ENCODE peak calls at places on chromosome 1, in ten cellular contexts. C is lower leg skin; Q is AG04450; W is cardiac fibroblast; I is CD8-positive, alpha-beta T cell; M is ovary; S is fibroblast of lung; K is AG10803; D is fibroblast of mammary gland; O is astrocyte of the spinal cord. F is an unnamed sample.
A peak's percentile ranks its signal among the peaks of the same experiment; 100 is the strongest.

GRCh38 chr1:65114312-65114711 is 33.7 kb upstream of the AK4 start:
- DNase-seq in M (peak; percentile 25), O (peak; percentile 2), S (no peak), D (no peak), K (no peak), I (no peak), W (peak; percentile 60), C (no peak), Q (no peak), F (no peak)

GRCh38 chr1:17665950-17666720 is 89.0 kb upstream of the ACTL8 start:
- DNase-seq in O (no peak), I (no peak), M (no peak), W (no peak), C (no peak), S (no peak), D (peak; percentile 44), K (no peak), Q (no peak), F (no peak)

GRCh38 chr1:26019641-26020315 is 1.8 kb upstream of the EXTL1 start:
- DNase-seq in S (no peak), K (peak; percentile 76), D (no peak), I (no peak), O (peak; percentile 30), Q (no peak), W (no peak), C (no peak), M (no peak), F (no peak)

GRCh38 chr1:36838866-36839265 is 195.4 kb downstream of the GRIK3 start:
- DNase-seq in Q (no peak), M (no peak), S (no peak), W (no peak), C (no peak), I (no peak), K (no peak), D (no peak), O (no peak), F (no peak)

GRCh38 chr1:43007377-43008105 is 48.9 kb upstream of the SLC2A1 start:
- DNase-seq in O (no peak), C (peak; percentile 88), I (no peak), M (no peak), W (no peak), D (no peak), K (no peak), S (no peak), Q (no peak), F (no peak)

GRCh38 chr1:222095606-222096475 is 354.0 kb upstream of the DUSP10 start:
- DNase-seq in C (peak; percentile 85), W (no peak), O (no peak), M (peak; percentile 19), I (peak; percentile 54), D (peak; percentile 21), Q (no peak), K (no peak), S (no peak), F (no peak)

GRCh38 chr1:40067023-40067422 is 26.5 kb downstream of the CAP1 start:
- DNase-seq in D (no peak), I (no peak), K (peak; percentile 20), S (no peak), O (no peak), M (no peak), C (no peak), Q (no peak), W (no peak), F (no peak)

GRCh38 chr1:46532498-46533178 is 18.8 kb downstream of the KNCN start:
- DNase-seq in O (peak; percentile 32), Q (no peak), M (peak; percentile 74), K (peak; percentile 54), I (peak; percentile 65), W (peak; percentile 65), C (no peak), D (peak; percentile 37), S (peak; percentile 47), F (no peak)

GRCh38 chr1:116769561-116769977 is 15.3 kb downstream of the CD2 start:
- DNase-seq in Q (no peak), M (no peak), I (peak; percentile 89), O (peak; percentile 67), S (no peak), W (peak; percentile 32), C (no peak), K (peak; percentile 42), D (peak; percentile 48), F (no peak)

GRCh38 chr1:112396668-112397025 is 633 bp downstream of the CTTNBP2NL start:
- DNase-seq in D (no peak), M (no peak), I (no peak), W (peak; percentile 27), Q (no peak), S (peak; percentile 33), O (peak; percentile 41), C (no peak), K (peak; percentile 17), F (no peak)

GRCh38 chr1:119316870-119317416 is 51.6 kb upstream of the HAO2 start:
- DNase-seq in C (no peak), D (no peak), O (no peak), I (no peak), S (no peak), M (no peak), W (no peak), Q (no peak), K (peak; percentile 21), F (no peak)

GRCh38 chr1:85612704-85613361 is 32.3 kb downstream of the CCN1 start:
- DNase-seq in K (peak; percentile 98), M (no peak), O (peak; percentile 89), D (peak; percentile 72), Q (peak; percentile 85), W (peak; percentile 95), S (peak; percentile 85), C (no peak), I (no peak), F (peak; percentile 62)

GRCh38 chr1:36977736-36978314 is 56.5 kb downstream of the GRIK3 start:
- DNase-seq in Q (no peak), S (no peak), O (no peak), C (no peak), I (no peak), K (no peak), D (no peak), M (no peak), W (no peak), F (no peak)

GRCh38 chr1:10378071-10378841 is 20.6 kb upstream of the PGD start:
- DNase-seq in S (peak; percentile 46), Q (peak; percentile 64), I (no peak), M (peak; percentile 88), O (peak; percentile 89), K (peak; percentile 18), D (peak; percentile 95), C (no peak), W (peak; percentile 91), F (no peak)

GRCh38 chr1:43011020-43011419 is 52.4 kb upstream of the SLC2A1 start:
- DNase-seq in I (no peak), D (no peak), S (no peak), O (no peak), Q (no peak), M (no peak), C (no peak), W (no peak), K (no peak), F (no peak)

GRCh38 chr1:28668191-28668955 is at the start of gene GMEB1:
- DNase-seq in Q (no peak), M (peak; percentile 88), C (peak; percentile 96), I (peak; percentile 82), S (peak; percentile 85), O (peak; percentile 87), K (peak; percentile 84), W (peak; percentile 91), D (peak; percentile 74), F (peak; percentile 60)

DNA sequence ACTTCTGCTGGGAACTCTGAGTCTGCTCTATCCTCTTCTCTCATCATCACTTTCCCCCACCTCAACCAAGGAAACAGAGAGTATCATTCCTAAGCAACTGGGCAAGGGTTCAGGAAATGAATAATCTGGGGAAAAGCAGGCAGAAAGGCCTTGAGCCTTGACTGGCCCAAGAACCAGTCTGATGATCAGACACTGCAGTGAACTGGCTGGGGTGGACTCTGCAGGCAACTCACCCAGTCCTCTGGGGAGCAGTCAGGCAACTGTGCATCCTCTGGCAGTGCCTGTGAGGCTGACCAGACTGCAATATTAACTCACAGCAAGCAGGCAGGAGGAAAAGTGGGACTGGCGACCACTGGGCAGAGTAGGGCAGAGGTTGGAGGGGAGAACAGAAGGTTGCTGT is 991 bp downstream of the ANKRD35 start:
- DNase-seq in C (no peak), M (no peak), D (peak; percentile 91), O (peak; percentile 59), K (peak; percentile 63), W (peak; percentile 65), I (no peak), S (peak; percentile 23), Q (no peak), F (no peak)
- TF ChIP-seq CTCF in C (no peak), M (no peak), D (no peak), O (no peak), K (no peak), W (no peak), I (no peak), S (no peak), Q (no peak), F (no peak)

GRCh38 chr1:66278260-66279046 is 255.5 kb upstream of the SGIP1 start:
- DNase-seq in Q (no peak), D (no peak), O (no peak), M (no peak), I (no peak), S (no peak), W (no peak), K (no peak), C (no peak), F (no peak)
- TF ChIP-seq CTCF in Q (no peak), D (no peak), O (no peak), M (no peak), I (no peak), S (no peak), W (no peak), K (no peak), C (no peak), F (no peak)

DNA sequence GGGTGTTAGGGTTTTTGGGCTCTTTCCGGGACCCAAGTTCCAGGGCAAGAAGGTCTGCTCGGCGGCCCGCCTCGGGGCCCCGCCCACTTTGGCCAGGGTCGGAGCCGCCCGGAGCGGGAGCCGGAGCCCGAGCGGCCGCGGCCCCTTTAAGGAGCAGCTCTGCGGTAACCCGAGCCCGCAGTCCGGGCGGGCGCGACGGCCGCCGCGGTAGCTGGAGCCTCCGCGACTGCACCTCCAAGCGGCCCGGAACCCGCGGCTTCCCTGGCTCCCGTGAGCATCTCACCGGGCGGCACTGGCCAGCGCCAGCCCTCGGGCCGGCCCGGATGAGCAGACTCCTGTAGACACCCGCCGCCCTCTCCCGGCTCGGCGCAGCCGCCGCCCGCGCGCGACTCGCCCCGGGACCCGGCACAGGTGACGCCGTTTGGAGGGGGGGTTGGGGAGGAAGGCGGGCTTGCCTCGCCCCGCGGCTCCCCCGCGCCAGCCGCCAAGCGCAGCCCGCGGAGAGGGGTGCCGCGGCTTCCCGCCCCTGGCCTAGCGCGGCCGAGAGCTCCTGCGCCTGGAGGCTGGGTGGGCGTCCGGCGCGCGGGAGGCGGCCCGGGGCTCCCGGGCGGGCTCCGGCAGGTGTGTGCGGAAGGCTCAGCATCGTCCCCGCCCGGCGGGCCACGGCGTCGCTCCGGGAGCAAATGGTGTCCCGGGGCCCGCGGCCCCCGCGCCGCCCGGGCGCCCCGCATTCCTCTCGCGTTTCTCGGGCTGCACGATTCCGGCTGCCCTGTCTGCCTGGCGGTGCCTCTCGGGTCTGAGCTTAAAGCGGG is at the start of gene TLCD4:
- DNase-seq in O (peak; percentile 30), M (peak; percentile 55), W (peak; percentile 30), I (peak; percentile 35), D (peak; percentile 11), S (peak; percentile 23), C (peak; percentile 87), K (peak; percentile 13), Q (no peak), F (no peak)
- TF ChIP-seq CTCF in O (no peak), M (no peak), W (no peak), I (no peak), D (no peak), S (no peak), C (no peak), K (no peak), Q (no peak), F (no peak)

GRCh38 chr1:68442822-68443556 is 6.8 kb downstream of the RPE65 start:
- DNase-seq in M (no peak), Q (peak; percentile 36), I (no peak), D (peak; percentile 91), O (peak; percentile 61), S (peak; percentile 68), W (peak; percentile 59), C (no peak), K (peak; percentile 58), F (peak; percentile 57)
- TF ChIP-seq CTCF in M (no peak), Q (peak; percentile 81), I (no peak), D (peak; percentile 90), O (peak; percentile 82), S (peak; percentile 87), W (peak; percentile 64), C (no peak), K (peak; percentile 80), F (peak; percentile 70)